ENCODE peak calls at places on chromosomes 2 and 18, in four cellular contexts. P, K, X and T are unnamed samples.
A peak's percentile ranks its signal among the peaks of the same experiment; 100 is the strongest.

GRCh38 chr18:10006261-10006903 is 92.6 kb downstream of the VAPA start:
- DNase-seq in P (no peak), K (peak; percentile 56), X (no peak), T (no peak)

GRCh38 chr2:233700028-233700635 is 7.4 kb downstream of the UGT1A6 start:
- DNase-seq in P (no peak), K (no peak), X (no peak), T (no peak)

GRCh38 chr2:38376346-38376682 is 759 bp downstream of the ATL2 start:
- DNase-seq in P (no peak), K (no peak), X (peak; percentile 77), T (no peak)

GRCh38 chr2:3289526-3289925 is 88.1 kb downstream of the EIPR1 start:
- DNase-seq in P (no peak), K (no peak), X (peak; percentile 40), T (no peak)

GRCh38 chr2:134458950-134459349 is 205.1 kb downstream of the MGAT5 start:
- DNase-seq in P (no peak), K (no peak), X (peak; percentile 45), T (no peak)

GRCh38 chr18:7822435-7823425 is 255.6 kb downstream of the PTPRM start:
- DNase-seq in P (no peak), K (no peak), X (no peak), T (no peak)

GRCh38 chr2:5121677-5122076 is 570.5 kb upstream of the SOX11 start:
- DNase-seq in P (no peak), K (no peak), X (no peak), T (no peak)

GRCh38 chr2:53755022-53755630 is 12.5 kb upstream of the CHAC2 start:
- DNase-seq in P (no peak), K (no peak), X (peak; percentile 84), T (no peak)

GRCh38 chr2:157838442-157839161 is 37.5 kb downstream of the ACVR1 start:
- DNase-seq in P (peak; percentile 36), K (peak; percentile 32), X (no peak), T (no peak)

GRCh38 chr2:172089633-172090032 is 4.3 kb downstream of the DLX1 start:
- DNase-seq in P (no peak), K (no peak), X (peak; percentile 19), T (no peak)

GRCh38 chr2:164903214-164903613 is 52.1 kb downstream of the SLC38A11 start:
- DNase-seq in P (no peak), K (no peak), X (no peak), T (no peak)

GRCh38 chr2:54724560-54725342 is 1.3 kb downstream of the EML6 start:
- DNase-seq in P (peak; percentile 20), K (no peak), X (peak; percentile 72), T (no peak)

GRCh38 chr2:105774781-105775337 is 30.1 kb downstream of the NCK2 start:
- DNase-seq in P (no peak), K (no peak), X (no peak), T (no peak)

GRCh38 chr18:7722955-7723354 is 155.8 kb downstream of the PTPRM start:
- DNase-seq in P (no peak), K (no peak), X (no peak), T (no peak)

GRCh38 chr18:56267334-56267733 is 371.1 kb downstream of the TXNL1 start:
- DNase-seq in P (no peak), K (no peak), X (no peak), T (no peak)

GRCh38 chr2:62202019-62202722 is 6.3 kb downstream of the B3GNT2 start:
- DNase-seq in P (no peak), K (no peak), X (no peak), T (no peak)

GRCh38 chr2:79131687-79132086 is 11.4 kb downstream of the REG1A start:
- DNase-seq in P (no peak), K (no peak), X (no peak), T (no peak)

GRCh38 chr2:160700415-160700814 is 206.8 kb upstream of the RBMS1 start:
- DNase-seq in P (no peak), K (no peak), X (no peak), T (no peak)
- H3K27ac ChIP-seq in P (no peak overlapping the region), K (no peak overlapping the region), X (no peak overlapping the region), T (no peak overlapping the region)

GRCh38 chr2:184468826-184469225 is 129.5 kb upstream of the ZNF804A start:
- DNase-seq in P (no peak), K (no peak), X (no peak), T (no peak)

GRCh38 chr2:184463102-184463865 is 135.0 kb upstream of the ZNF804A start:
- DNase-seq in P (no peak), K (no peak), X (no peak), T (no peak)

DNA sequence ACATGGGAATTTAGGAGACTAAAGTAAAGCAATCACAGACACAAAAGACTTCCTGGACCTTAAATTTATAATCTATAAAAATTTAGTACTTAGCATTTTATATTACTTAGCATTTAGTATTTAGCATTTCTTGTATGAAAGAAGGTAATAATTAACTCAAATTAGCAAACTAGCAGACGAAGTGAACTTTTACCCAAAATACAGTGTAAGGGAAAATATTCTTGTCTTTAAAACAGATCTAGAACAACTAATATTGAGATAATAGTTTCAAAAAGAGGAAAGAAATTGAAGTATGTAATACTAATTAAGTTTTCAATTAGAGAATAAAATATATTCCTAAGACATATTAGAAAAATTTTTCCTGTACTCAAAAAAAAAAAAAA is 134.5 kb upstream of the ZNF804A start:
- DNase-seq in P (no peak), K (no peak), X (no peak), T (no peak)
- H3K4me3 ChIP-seq in P (no peak overlapping the region), K (no peak overlapping the region), X (no peak overlapping the region), T (no peak overlapping the region)

GRCh38 chr2:51790854-51791253 is 758.9 kb upstream of the NRXN1 start:
- DNase-seq in P (no peak), K (no peak), X (no peak), T (no peak)

GRCh38 chr2:51789908-51790307 is 758.0 kb upstream of the NRXN1 start:
- DNase-seq in P (no peak), K (no peak), X (no peak), T (no peak)

GRCh38 chr2:51795248-51795888 is 763.4 kb upstream of the NRXN1 start:
- DNase-seq in P (no peak), K (no peak), X (no peak), T (no peak)
- TF ChIP-seq CTCF in P (no peak), K (no peak), X (no peak), T (no peak)

DNA sequence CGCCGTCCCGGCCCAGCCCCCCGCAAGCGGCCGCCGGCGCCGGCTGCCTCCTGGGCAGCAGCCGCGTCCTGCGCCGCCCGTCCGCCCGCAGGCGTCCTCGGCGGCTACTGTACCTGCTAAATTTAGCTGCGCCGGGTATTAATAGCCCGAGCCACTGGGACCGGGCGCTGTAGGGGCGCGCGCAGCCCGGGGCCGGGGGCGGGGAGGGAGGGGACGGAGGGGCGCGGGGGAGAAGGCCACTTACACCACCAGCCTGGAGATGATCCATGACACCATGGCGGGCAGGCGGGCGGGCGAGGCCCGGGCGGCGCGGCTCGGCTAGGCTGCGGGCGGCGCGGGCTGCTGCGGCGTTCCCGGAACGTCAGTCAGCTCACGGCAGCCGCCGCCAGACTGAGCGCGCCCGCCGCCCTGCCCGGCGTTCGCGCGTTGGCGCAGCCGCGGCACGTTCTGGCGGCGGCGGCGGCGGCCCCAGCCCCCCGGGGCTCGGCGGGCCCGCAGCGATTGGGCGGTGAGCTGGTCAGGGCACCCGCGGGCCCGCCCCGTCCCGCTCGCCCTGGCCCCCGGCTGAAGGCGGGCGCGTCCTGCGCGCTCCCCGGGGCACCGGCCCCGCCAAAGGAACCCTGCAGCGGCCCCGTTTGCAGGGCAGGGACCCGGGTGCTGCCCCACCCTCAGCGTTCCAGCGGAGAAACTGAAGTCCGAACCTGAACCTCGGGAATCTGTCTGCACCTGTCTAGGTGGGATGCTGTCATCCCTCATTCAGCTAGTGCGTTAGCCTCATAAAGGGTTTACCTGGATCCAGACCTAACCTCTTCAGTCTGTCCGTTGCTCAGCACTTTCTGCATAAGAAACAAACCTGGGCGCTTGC is at the start of gene REEP1:
- DNase-seq in P (no peak), K (no peak), X (no peak), T (no peak)
- H3K27ac ChIP-seq in P (no peak within 1 kb of the TSS), K (peak within 1 kb of the TSS; percentile 43), X (no peak within 1 kb of the TSS), T (peak within 1 kb of the TSS; percentile 75)

GRCh38 chr2:74457129-74457548 is 1.1 kb upstream of the WBP1 start:
- DNase-seq in P (no peak), K (no peak), X (no peak), T (no peak)
- H3K4me3 ChIP-seq in P (peak overlapping the region; percentile 54), K (peak overlapping the region; percentile 69), X (peak overlapping the region; percentile 61), T (peak overlapping the region; percentile 82)

DNA sequence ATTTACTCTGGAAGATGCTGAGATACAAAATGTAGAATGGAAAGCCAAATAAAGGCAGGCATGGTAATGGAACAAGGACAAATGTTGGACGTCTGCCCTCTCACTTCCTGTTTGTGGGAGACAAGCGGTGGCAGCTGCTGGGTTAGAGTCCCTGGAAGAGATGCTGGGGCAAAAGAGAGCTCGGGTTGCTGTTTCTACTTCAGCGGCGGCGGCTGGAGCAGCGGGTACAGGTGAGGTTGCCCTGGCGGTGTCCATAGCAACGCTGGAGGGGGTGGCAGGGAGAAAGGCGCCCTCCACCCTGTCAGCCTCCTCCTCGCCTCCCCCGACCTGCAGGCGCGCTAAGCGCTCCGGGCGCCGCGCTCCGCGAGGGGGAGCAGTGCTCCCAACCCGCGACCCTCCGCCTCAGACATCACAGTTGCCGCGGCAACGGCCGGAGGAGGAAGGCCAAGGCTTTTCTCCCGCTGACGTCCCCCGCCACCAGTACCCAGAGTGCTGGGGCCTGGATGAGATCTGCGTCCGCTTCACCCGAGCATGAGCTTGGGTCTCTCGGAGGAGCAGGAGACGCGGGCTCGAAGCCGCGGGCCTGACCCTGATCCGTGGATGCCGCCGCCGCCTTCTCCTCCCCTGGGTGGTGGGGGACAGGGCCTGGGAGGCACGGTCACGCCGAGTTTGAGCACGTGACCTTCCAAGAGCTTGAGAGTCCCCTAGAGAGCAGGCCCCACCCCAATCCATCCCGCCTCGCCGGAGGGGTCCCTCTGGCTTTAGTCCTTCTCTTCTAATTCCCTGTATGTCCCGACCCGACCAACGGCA is 65.6 kb downstream of the NOL4 start:
- DNase-seq in P (peak; percentile 21), K (peak; percentile 10), X (peak; percentile 51), T (peak; percentile 68)
- TF ChIP-seq CTCF in P (no peak), K (no peak), X (no peak), T (no peak)

GRCh38 chr2:237450583-237450982 is 36.5 kb upstream of the MLPH start:
- DNase-seq in P (peak; percentile 17), K (no peak), X (no peak), T (peak; percentile 70)

GRCh38 chr2:237450108-237450507 is 36.1 kb upstream of the COL6A3 start:
- DNase-seq in P (peak; percentile 16), K (no peak), X (no peak), T (no peak)

GRCh38 chr2:237452846-237453245 is 34.2 kb upstream of the MLPH start:
- DNase-seq in P (no peak), K (no peak), X (no peak), T (no peak)

GRCh38 chr2:237453671-237454070 is 33.4 kb upstream of the MLPH start:
- DNase-seq in P (no peak), K (peak; percentile 14), X (no peak), T (no peak)

GRCh38 chr2:237451582-237452469 is 35.2 kb upstream of the MLPH start:
- DNase-seq in P (peak; percentile 68), K (peak; percentile 75), X (no peak), T (peak; percentile 71)
- H3K27ac ChIP-seq in P (no peak overlapping the region), K (peak overlapping the region; percentile 80), X (no peak overlapping the region), T (no peak overlapping the region)

GRCh38 chr18:76486600-76486999 is 8.4 kb downstream of the ZNF516 start:
- DNase-seq in P (no peak), K (no peak), X (no peak), T (no peak)
- H3K4me3 ChIP-seq in P (no peak overlapping the region), K (no peak overlapping the region), X (no peak overlapping the region), T (no peak overlapping the region)

GRCh38 chr2:202883987-202884675 is 12.6 kb upstream of the ICA1L start:
- DNase-seq in P (no peak), K (no peak), X (no peak), T (no peak)
- TF ChIP-seq CTCF in P (no peak), K (no peak), X (no peak), T (no peak)